ENCODE peak calls at places on chromosomes 13 and 19, in four cellular contexts. Y, H, R and T are unnamed samples.

GRCh38 chr19:17332677-17333581 is 1.7 kb downstream of the ANO8 start:
- DNase-seq in Y (peak), H (no peak), R (no peak), T (peak)

GRCh38 chr19:4151623-4152022 is 1.8 kb upstream of the CREB3L3 start:
- DNase-seq in Y (no peak), H (no peak), R (no peak), T (no peak)

GRCh38 chr19:54275951-54276350 is 5.0 kb downstream of the LILRB2 start:
- DNase-seq in Y (no peak), H (no peak), R (no peak), T (no peak)

GRCh38 chr13:27424246-27425150 is at the start of gene GTF3A:
- DNase-seq in Y (peak), H (peak), R (no peak), T (peak)

GRCh38 chr19:29117926-29118325 is 95.0 kb downstream of the UQCRFS1 start:
- DNase-seq in Y (no peak), H (no peak), R (no peak), T (no peak)

GRCh38 chr19:47351545-47351944 is 2.4 kb downstream of the DHX34 start:
- DNase-seq in Y (no peak), H (no peak), R (no peak), T (no peak)

GRCh38 chr13:74891610-74892009 is 590.4 kb downstream of the TBC1D4 start:
- DNase-seq in Y (no peak), H (no peak), R (no peak), T (no peak)

GRCh38 chr13:76928456-76928855 is 19.9 kb upstream of the ACOD1 start:
- DNase-seq in Y (no peak), H (no peak), R (no peak), T (no peak)

GRCh38 chr19:17873661-17874422 is 2.1 kb downstream of the SLC5A5 start:
- DNase-seq in Y (no peak), H (peak), R (no peak), T (no peak)

GRCh38 chr19:6393982-6394412 is 1.0 kb upstream of the GTF2F1 start:
- DNase-seq in Y (no peak), H (peak), R (no peak), T (no peak)

GRCh38 chr13:108033800-108034707 is 181.3 kb downstream of the LIG4 start:
- DNase-seq in Y (no peak), H (no peak), R (no peak), T (no peak)

GRCh38 chr19:2270157-2270571 is 11.8 kb downstream of the PEAK3 start:
- DNase-seq in Y (no peak), H (no peak), R (no peak), T (no peak)

GRCh38 chr19:47273313-47274070 is 1.2 kb upstream of the INAFM1 start:
- DNase-seq in Y (peak), H (peak), R (no peak), T (peak)

GRCh38 chr19:49553451-49554271 is 25.9 kb downstream of the RCN3 start:
- DNase-seq in Y (no peak), H (no peak), R (peak), T (no peak)

GRCh38 chr13:103282571-103283450 is 216.6 kb upstream of the SLC10A2 start:
- DNase-seq in Y (no peak), H (no peak), R (peak), T (peak)

GRCh38 chr13:28161370-28161769 is 23.0 kb downstream of the PAN3 start:
- DNase-seq in Y (no peak), H (no peak), R (no peak), T (no peak)

GRCh38 chr19:13207237-13208130 is 57.3 kb downstream of the IER2 start:
- DNase-seq in Y (no peak), H (no peak), R (peak), T (no peak)